ENCODE peak calls at places on chromosomes 12 and 14, in seven cellular contexts. C is heart right ventricle; F is CD4-positive, alpha-beta memory T cell; L is pancreas; R is heart left ventricle; G is OCI-LY7; D is kidney. W is an unnamed sample.

GRCh38 chr14:85076111-85076510 is 453.8 kb upstream of the FLRT2 start:
- DNase-seq in L (no peak), G (no peak), C (no peak), D (no peak), F (no peak), R (no peak), W (no peak)

GRCh38 chr14:91352101-91352500 is 65.5 kb downstream of the CCDC88C start:
- DNase-seq in G (peak), C (peak), D (peak), L (no peak), R (peak), F (no peak), W (peak)

GRCh38 chr12:86551146-86551571 is 295.0 kb upstream of the MGAT4C start:
- DNase-seq in R (peak), G (no peak), L (no peak), C (peak), F (no peak), D (no peak), W (no peak)

GRCh38 chr14:36747411-36748184 is 85.9 kb downstream of the PAX9 start:
- DNase-seq in L (no peak), R (no peak), F (no peak), D (no peak), C (no peak), G (peak), W (no peak)

GRCh38 chr14:24952851-24953666 is 96.9 kb downstream of the STXBP6 start:
- DNase-seq in G (no peak), F (no peak), L (no peak), D (no peak), C (no peak), R (peak), W (no peak)

GRCh38 chr12:52152905-52153317 is 38.9 kb downstream of the KRT80 start:
- DNase-seq in D (peak), R (no peak), F (no peak), C (no peak), L (peak), G (no peak), W (no peak)

GRCh38 chr12:16266085-16266484 is 11.4 kb downstream of the SLC15A5 start:
- DNase-seq in D (no peak), G (no peak), R (no peak), L (no peak), F (no peak), C (no peak), W (no peak)

GRCh38 chr14:103084021-103084919 is at the start of gene LBHD2:
- DNase-seq in R (no peak), F (no peak), C (no peak), D (peak), G (no peak), L (peak), W (no peak)

GRCh38 chr12:6461401-6462233 is 8.9 kb downstream of the VAMP1 start:
- DNase-seq in F (peak), L (no peak), D (no peak), G (peak), C (no peak), R (peak), W (peak)

GRCh38 chr12:69949324-69949723 is 124.3 kb downstream of the MYRFL start:
- DNase-seq in G (no peak), L (no peak), D (no peak), C (no peak), R (no peak), F (no peak), W (no peak)

GRCh38 chr12:13173537-13173936 is 23.0 kb upstream of the EMP1 start:
- DNase-seq in D (peak), L (no peak), F (no peak), R (peak), G (no peak), C (peak), W (peak)
- H3K4me3 ChIP-seq in D (no peak), L (no peak), F (no peak), R (no peak), G (no peak), C (no peak), W (no peak)

DNA sequence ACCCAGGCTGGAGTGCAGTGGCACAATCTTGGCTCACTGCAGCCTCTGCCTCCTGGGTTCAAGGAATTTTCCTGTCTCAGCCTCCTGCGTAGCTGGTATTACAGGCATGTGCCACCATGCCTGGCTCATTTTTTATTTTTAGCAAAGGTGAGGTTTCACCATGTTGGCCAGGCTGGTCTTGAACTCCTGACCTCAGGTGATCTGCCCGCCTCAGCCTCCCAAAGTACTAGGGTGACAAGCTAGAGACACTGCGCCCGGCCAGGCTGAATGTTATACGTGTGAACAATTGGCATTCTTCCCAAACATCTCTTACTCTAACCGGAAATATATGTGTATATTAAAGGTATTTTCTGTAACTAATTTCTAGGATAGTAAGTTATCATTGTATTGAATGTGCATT is 13.2 kb upstream of the LIMA1 start:
- DNase-seq in D (no peak), C (no peak), F (no peak), G (no peak), L (no peak), R (no peak), W (no peak)
- H3K27ac ChIP-seq in D (no peak), C (no peak), F (no peak), G (no peak), L (no peak), R (peak), W (peak)

GRCh38 chr12:108306014-108306501 is 33.1 kb downstream of the CMKLR1 start:
- DNase-seq in C (no peak), L (no peak), G (no peak), F (no peak), R (peak), D (peak), W (no peak)
- H3K4me3 ChIP-seq in C (peak), L (no peak), G (no peak), F (no peak), R (no peak), D (no peak), W (no peak)

DNA sequence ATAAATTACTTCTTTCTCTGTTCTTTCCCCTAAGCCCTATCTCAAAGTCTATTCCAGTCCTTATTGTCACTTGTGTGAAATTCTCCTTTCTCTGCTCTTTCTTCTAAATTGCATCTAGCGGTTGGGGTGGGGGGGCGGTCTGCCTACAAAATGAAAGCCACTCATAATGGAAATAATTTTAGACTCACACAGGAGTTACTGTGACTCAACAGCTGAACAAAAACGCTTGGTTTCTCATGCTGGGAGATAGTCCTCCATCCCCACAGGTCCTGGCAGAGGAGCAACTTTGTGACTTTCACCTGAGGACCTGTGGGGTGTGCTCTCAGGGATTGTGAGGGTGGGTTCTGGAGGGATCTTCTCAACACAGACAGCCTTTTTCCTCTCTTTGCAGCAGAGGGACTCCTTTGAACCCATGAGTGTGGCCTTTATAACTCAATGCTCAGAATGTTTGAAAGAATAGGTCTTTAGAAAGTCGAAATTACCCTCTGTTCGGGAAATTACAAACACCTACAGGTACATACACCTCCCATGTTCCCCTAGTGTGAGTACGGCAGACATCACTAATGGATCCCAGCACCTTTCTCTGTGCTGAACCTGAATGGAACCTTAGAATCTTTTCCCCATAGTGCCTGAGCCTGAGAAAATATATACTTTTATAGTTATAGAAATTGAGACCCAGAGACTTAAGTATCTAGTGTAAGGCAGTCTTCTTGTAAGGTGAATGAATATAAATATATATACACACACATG is 109.7 kb downstream of the CHST11 start:
- DNase-seq in F (no peak), C (no peak), L (no peak), D (no peak), R (no peak), G (no peak), W (no peak)
- H3K27ac ChIP-seq in F (no peak), C (no peak), L (no peak), D (no peak), R (no peak), G (no peak), W (no peak)

GRCh38 chr12:115353467-115353866 is 669.5 kb upstream of the TBX3 start:
- DNase-seq in R (no peak), F (no peak), D (no peak), C (no peak), G (no peak), L (no peak), W (no peak)

GRCh38 chr12:115355301-115355700 is 671.3 kb upstream of the TBX3 start:
- DNase-seq in F (no peak), G (no peak), D (no peak), L (no peak), C (no peak), R (no peak), W (no peak)

GRCh38 chr12:115354476-115354890 is 670.5 kb upstream of the TBX3 start:
- DNase-seq in G (no peak), R (no peak), L (no peak), F (no peak), D (no peak), C (no peak), W (no peak)

GRCh38 chr12:115351513-115352077 is 667.6 kb upstream of the TBX3 start:
- DNase-seq in C (no peak), F (no peak), G (no peak), L (no peak), R (no peak), D (no peak), W (no peak)

DNA sequence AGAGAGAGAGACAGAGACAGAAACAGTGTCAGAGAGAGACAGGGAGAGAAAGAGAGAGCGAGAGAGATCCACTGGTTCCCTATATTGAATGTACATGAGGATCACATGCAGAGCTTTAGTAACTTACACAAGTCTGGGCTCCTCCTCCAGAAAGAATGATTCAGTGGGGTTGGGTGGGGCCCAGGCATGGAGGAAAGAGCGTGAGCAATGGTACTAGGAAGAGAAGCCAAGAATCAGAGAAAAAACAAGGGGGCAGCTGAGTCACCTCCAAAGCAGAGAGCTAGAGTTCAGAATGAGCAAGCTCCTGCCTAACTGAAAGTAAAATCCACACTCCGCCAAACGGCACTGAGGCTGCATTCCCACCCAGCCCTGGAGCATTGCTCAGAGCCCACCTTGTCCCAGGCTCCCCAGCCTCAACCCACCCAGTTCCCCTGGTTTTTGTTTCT is 670.1 kb upstream of the TBX3 start:
- DNase-seq in L (no peak), R (peak), G (no peak), C (peak), D (no peak), F (no peak), W (peak)
- H3K4me3 ChIP-seq in L (no peak), R (no peak), G (no peak), C (peak), D (peak), F (no peak), W (peak)